ENCODE peak calls at places on chromosomes 13 and 19, in five cellular contexts. G is sigmoid colon, K is stomach, S is prostate gland, X is tibial nerve. D is an unnamed sample.

GRCh38 chr13:31611214-31611613 is 128.1 kb upstream of the RXFP2 start:
- DNase-seq in S (no peak), K (no peak), X (no peak), G (no peak), D (no peak)

GRCh38 chr19:21483589-21484170 is 21.7 kb upstream of the ZNF429 start:
- DNase-seq in S (no peak), K (peak), X (peak), G (peak), D (no peak)

GRCh38 chr19:38079926-38080380 is 144.1 kb downstream of the DPF1 start:
- DNase-seq in G (no peak), S (peak), X (no peak), K (peak), D (no peak)

GRCh38 chr19:36572593-36573019 is 486 bp downstream of the ZNF529 start:
- DNase-seq in K (no peak), X (no peak), S (no peak), G (no peak), D (no peak)

GRCh38 chr19:49520705-49521319 is 7.0 kb upstream of the RCN3 start:
- DNase-seq in G (peak), K (no peak), S (no peak), X (no peak), D (no peak)

GRCh38 chr19:18852634-18853033 is 20.9 kb downstream of the UPF1 start:
- DNase-seq in K (no peak), G (no peak), X (no peak), S (no peak), D (no peak)

GRCh38 chr13:66556306-66556705 is 673.8 kb downstream of the PCDH9 start:
- DNase-seq in K (no peak), X (no peak), G (no peak), S (no peak), D (no peak)

GRCh38 chr13:51158923-51159322 is 47.8 kb upstream of the C13orf42 start:
- DNase-seq in K (no peak), G (no peak), X (no peak), S (no peak), D (no peak)

GRCh38 chr13:47337781-47338507 is 441.1 kb upstream of the HTR2A start:
- DNase-seq in G (no peak), K (no peak), X (no peak), S (no peak), D (no peak)

GRCh38 chr13:28451482-28452217 is 43.3 kb downstream of the FLT1 start:
- DNase-seq in G (no peak), K (no peak), S (no peak), X (no peak), D (no peak)

GRCh38 chr13:24033527-24034302 is 126.8 kb upstream of the SPATA13 start:
- DNase-seq in K (no peak), S (no peak), X (no peak), G (no peak), D (no peak)

GRCh38 chr19:28521614-28522544 is 691.1 kb downstream of the UQCRFS1 start:
- DNase-seq in K (no peak), S (no peak), X (no peak), G (no peak), D (no peak)

GRCh38 chr13:113768018-113768905 is 9.2 kb downstream of the TMEM255B start:
- DNase-seq in X (no peak), S (no peak), G (peak), K (no peak), D (peak)

GRCh38 chr19:32222594-32222993 is 122.8 kb upstream of the ZNF507 start:
- DNase-seq in G (no peak), X (no peak), S (no peak), K (no peak), D (peak)

GRCh38 chr19:32220951-32221350 is 124.5 kb upstream of the ZNF507 start:
- DNase-seq in K (no peak), G (no peak), S (no peak), X (no peak), D (peak)

GRCh38 chr19:32223106-32223505 is 122.3 kb upstream of the ZNF507 start:
- DNase-seq in X (no peak), S (no peak), G (no peak), K (no peak), D (no peak)

GRCh38 chr19:32224371-32225244 is 120.8 kb upstream of the ZNF507 start:
- DNase-seq in X (peak), G (no peak), K (peak), S (peak), D (no peak)

DNA sequence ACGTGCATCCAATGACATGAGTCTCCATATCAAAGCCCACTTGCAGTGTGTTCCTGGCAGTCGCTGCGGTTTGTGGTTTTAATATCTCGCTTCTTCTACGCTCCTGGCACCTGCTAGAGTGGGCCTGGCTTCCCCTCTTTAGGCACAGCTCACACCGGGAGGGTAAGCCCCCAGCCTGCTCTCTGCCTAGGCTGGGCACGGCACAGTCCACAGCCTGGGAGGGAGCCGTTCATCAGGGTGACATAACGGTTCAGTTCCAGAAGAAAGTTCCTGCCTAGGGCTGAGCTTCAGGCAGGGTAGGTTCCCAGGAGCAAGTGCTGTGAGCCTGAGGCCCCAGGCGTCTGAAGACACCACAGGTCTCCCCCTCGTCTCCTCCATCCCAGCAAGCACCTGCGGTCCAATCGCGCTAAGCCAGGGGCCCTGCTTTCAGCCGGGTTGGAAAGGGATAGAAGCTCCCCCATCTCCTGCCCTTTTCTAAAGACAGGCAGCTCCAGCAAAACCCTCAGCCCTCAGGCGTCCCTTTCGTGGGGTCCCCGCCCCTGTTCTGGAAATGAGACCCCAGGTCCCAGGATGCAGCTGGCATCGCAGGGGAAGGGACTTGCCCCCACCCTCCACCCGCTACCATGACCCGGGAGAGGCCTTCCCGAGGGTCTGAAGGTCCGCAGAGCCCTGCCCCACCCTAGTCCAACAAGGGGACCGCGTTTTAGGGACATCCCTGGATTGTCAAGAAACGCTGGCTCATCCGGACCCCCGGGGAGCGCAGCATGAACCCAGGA is 121.6 kb upstream of the ZNF507 start:
- DNase-seq in S (no peak), G (no peak), K (no peak), X (no peak), D (peak)
- H3K4me3 ChIP-seq in S (no peak), G (peak), K (peak), X (peak), D (no peak)

GRCh38 chr19:2123682-2124387 is 27.1 kb downstream of the IZUMO4 start:
- DNase-seq in S (no peak), K (no peak), G (no peak), X (no peak), D (no peak)
- TF ChIP-seq POLR2A in S (no peak), K (no peak), G (no peak), X (no peak), D (no peak)

DNA sequence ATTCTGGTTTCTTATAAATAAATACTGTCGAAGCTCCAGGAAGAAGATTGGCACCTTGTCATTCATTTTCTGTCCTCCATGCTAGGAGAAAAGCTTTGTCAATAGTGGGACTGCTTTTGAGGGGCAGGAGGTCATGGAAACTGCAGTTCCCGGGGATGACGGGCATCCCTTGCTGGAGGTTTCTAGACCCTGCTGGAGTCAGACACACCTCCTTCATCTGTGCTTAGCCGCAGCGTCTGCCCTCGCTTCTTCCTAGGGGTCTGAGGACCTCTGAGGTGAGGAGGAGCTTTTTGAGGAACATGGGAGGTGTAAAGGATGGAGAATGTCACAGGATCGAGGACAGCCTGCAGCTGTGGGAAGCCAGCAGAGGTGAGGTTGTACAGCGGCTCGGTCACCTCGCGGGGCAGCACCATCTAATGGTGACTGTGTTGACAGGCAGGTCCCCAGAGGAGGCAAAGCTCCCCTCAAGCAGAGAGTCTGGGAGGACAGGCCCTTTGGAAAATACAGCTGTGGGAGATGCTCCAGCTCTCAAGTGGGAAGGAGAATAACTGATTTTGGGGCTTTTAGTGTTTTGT is 172.7 kb upstream of the RNF113B start:
- DNase-seq in G (no peak), S (no peak), K (peak), X (no peak), D (no peak)
- TF ChIP-seq CTCF in G (no peak), S (no peak), K (no peak), X (no peak), D (no peak)

GRCh38 chr13:36674337-36675212 is 755 bp downstream of the SERTM1 start:
- DNase-seq in G (no peak), K (no peak), S (no peak), X (no peak), D (no peak)
- H3K4me3 ChIP-seq in G (peak), K (peak), S (peak), X (no peak), D (no peak)

GRCh38 chr19:10720607-10721125 is 2.8 kb downstream of the DNM2 start:
- DNase-seq in S (no peak), K (no peak), G (no peak), X (no peak), D (no peak)

GRCh38 chr19:10719466-10719961 is 1.6 kb downstream of the DNM2 start:
- DNase-seq in S (no peak), G (no peak), X (no peak), K (no peak), D (no peak)

GRCh38 chr19:10718205-10719196 is 622 bp downstream of the DNM2 start:
- DNase-seq in X (no peak), S (no peak), G (no peak), K (peak), D (no peak)

GRCh38 chr19:10717054-10717355 is 874 bp upstream of the DNM2 start:
- DNase-seq in X (no peak), K (no peak), S (no peak), G (no peak), D (no peak)

DNA sequence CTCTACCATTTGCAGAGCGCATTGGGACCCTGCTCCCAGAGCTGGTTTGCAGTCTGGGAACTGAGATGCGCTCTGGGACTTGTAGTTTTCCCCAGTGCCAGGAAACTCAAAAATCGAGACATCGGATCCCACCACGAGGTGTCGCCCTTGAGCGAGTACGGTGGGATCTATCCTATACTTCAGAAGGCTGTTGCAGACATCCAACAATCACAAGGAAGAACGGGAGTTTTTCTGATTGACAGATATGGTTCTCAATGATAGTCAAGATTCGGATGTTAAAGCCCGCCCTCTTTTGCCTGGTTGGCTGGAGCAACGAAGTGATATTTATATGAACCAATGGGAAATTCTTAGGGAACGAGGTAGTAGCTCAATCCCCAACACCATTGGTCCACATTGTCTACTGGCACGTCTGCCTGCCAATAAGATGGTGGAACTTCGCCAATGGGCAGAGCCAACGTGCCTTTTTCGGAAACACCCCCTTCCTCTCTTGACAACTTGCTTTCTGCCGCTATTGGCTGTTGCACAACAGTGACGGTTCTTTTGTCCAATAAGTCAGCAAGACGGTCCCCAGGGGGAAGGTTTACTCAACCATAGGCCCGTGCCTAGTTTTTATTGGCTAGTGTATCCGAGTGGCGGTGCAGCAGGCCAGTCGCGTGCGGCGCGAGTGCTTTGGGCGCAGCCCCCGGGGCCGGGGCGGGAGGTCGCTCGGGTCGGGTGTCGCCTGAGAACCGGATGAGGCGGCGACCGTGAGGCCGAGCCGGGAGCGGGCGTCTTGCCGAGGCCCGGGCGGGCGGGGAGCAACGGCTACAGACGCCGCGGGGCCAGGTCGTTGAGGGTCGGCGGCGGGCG is at the start of gene DNM2:
- DNase-seq in S (peak), G (peak), K (peak), X (peak), D (peak)
- TF ChIP-seq POLR2A in S (peak), G (peak), K (no peak), X (peak), D (no peak)

GRCh38 chr13:91805605-91806004 is 407.2 kb downstream of the GPC5 start:
- DNase-seq in X (no peak), S (no peak), K (no peak), G (no peak), D (no peak)
- TF ChIP-seq CTCF in X (no peak), S (no peak), K (no peak), G (no peak), D (no peak)

GRCh38 chr19:4278926-4279529 is at the start of gene SHD:
- DNase-seq in K (no peak), S (no peak), G (no peak), X (no peak), D (no peak)
- H3K4me3 ChIP-seq in K (peak), S (peak), G (peak), X (peak), D (no peak)

GRCh38 chr19:55653651-55654322 is 1.0 kb upstream of the U2AF2 start:
- DNase-seq in X (peak), K (peak), G (peak), S (peak), D (peak)
- TF ChIP-seq POLR2A in X (peak), K (no peak), G (peak), S (peak), D (no peak)

GRCh38 chr19:7383284-7383683 is 34.5 kb downstream of the ARHGEF18 start:
- DNase-seq in S (no peak), G (no peak), K (no peak), X (no peak), D (no peak)

GRCh38 chr19:7385062-7385461 is 36.3 kb downstream of the ARHGEF18 start:
- DNase-seq in G (no peak), S (no peak), X (no peak), K (no peak), D (no peak)

GRCh38 chr19:7382694-7383093 is 34.0 kb downstream of the ARHGEF18 start:
- DNase-seq in X (no peak), G (no peak), S (no peak), K (no peak), D (no peak)

GRCh38 chr19:7386769-7387168 is 38.0 kb downstream of the ARHGEF18 start:
- DNase-seq in G (no peak), X (no peak), S (no peak), K (no peak), D (no peak)

GRCh38 chr19:7386308-7386707 is 37.6 kb downstream of the ARHGEF18 start:
- DNase-seq in G (no peak), S (no peak), K (no peak), X (no peak), D (no peak)
- TF ChIP-seq CTCF in G (no peak), S (no peak), K (no peak), X (no peak), D (no peak)